ENCODE peak calls at places on chromosome 22, in seven cellular contexts. J is sigmoid colon, S is uterus, N is tibial artery, M is heart right ventricle, L is MG63, D is GM23248. X is an unnamed sample.

GRCh38 chr22:23075525-23076216 is 5.4 kb downstream of the GNAZ start:
- DNase-seq in M (no peak), J (no peak), S (no peak), L (no peak), D (no peak), N (no peak), X (no peak)

GRCh38 chr22:25399649-25400151 is 164.8 kb upstream of the GRK3 start:
- DNase-seq in D (no peak), M (no peak), J (peak), N (no peak), S (no peak), L (no peak), X (no peak)

GRCh38 chr22:11307996-11308395 is 4220.0 kb upstream of the OR11H1 start:
- DNase-seq in N (no peak), D (no peak), J (no peak), S (no peak), M (no peak), L (no peak), X (no peak)

GRCh38 chr22:24060375-24060788 is 49.3 kb downstream of the CABIN1 start:
- DNase-seq in M (peak), D (peak), S (no peak), L (peak), N (no peak), J (no peak), X (no peak)

GRCh38 chr22:36277482-36278291 is 24.8 kb downstream of the APOL1 start:
- DNase-seq in S (peak), L (peak), D (peak), M (peak), N (peak), J (peak), X (peak)

GRCh38 chr22:30337461-30337778 is 10.7 kb upstream of the TBC1D10A start:
- DNase-seq in D (no peak), S (no peak), L (no peak), J (no peak), N (no peak), M (no peak), X (no peak)

GRCh38 chr22:37692627-37693285 is 4.1 kb upstream of the TRIOBP start:
- DNase-seq in J (no peak), L (no peak), D (no peak), M (no peak), N (no peak), S (no peak), X (no peak)

GRCh38 chr22:37484115-37485005 is 1.8 kb downstream of the MFNG start:
- DNase-seq in J (peak), M (peak), N (peak), D (no peak), S (peak), L (no peak), X (peak)

GRCh38 chr22:21832291-21833290 is 34.9 kb downstream of the MAPK1 start:
- DNase-seq in S (no peak), J (no peak), M (no peak), N (no peak), D (peak), L (no peak), X (no peak)

GRCh38 chr22:27213766-27214581 is 556.6 kb downstream of the MIAT start:
- DNase-seq in N (peak), L (no peak), D (peak), S (peak), M (peak), J (peak), X (no peak)

GRCh38 chr22:31083923-31084810 is 3.0 kb downstream of the SMTN start:
- DNase-seq in J (no peak), S (no peak), D (peak), N (no peak), L (no peak), M (no peak), X (no peak)

GRCh38 chr22:44364750-44365118 is 52.0 kb upstream of the SHISAL1 start:
- DNase-seq in S (no peak), L (no peak), M (no peak), J (peak), D (no peak), N (no peak), X (no peak)

GRCh38 chr22:35783943-35784614 is 66.4 kb downstream of the APOL5 start:
- DNase-seq in M (no peak), J (no peak), N (no peak), S (no peak), D (peak), L (no peak), X (no peak)

GRCh38 chr22:24758164-24758799 is 16.2 kb downstream of the PIWIL3 start:
- DNase-seq in S (peak), L (no peak), N (no peak), M (peak), J (peak), D (peak), X (peak)

GRCh38 chr22:29269230-29269604 is 1.1 kb downstream of the EWSR1 start:
- DNase-seq in N (peak), M (no peak), J (no peak), L (no peak), D (peak), S (no peak), X (no peak)

GRCh38 chr22:23078462-23078787 is 8.1 kb downstream of the GNAZ start:
- DNase-seq in M (no peak), S (no peak), N (no peak), D (no peak), L (no peak), J (no peak), X (no peak)

GRCh38 chr22:26170795-26171194 is 1.5 kb downstream of the SEZ6L start:
- DNase-seq in J (no peak), N (no peak), D (peak), M (peak), L (no peak), S (no peak), X (no peak)

GRCh38 chr22:34943830-34944229 is 122.1 kb upstream of the ISX start:
- DNase-seq in N (no peak), S (no peak), L (no peak), D (no peak), J (no peak), M (no peak), X (no peak)

GRCh38 chr22:17218341-17218740 is 894 bp downstream of the ADA2 start:
- DNase-seq in D (no peak), L (no peak), N (no peak), S (no peak), J (no peak), M (no peak), X (no peak)

GRCh38 chr22:21966643-21967516 is 14.2 kb upstream of the PPM1F start:
- DNase-seq in M (no peak), S (no peak), N (no peak), J (no peak), D (no peak), L (no peak), X (no peak)

GRCh38 chr22:31291403-31291715 is 929 bp downstream of the PIK3IP1 start:
- DNase-seq in M (no peak), N (no peak), J (no peak), D (no peak), S (no peak), L (no peak), X (no peak)

GRCh38 chr22:36913431-36914382 is at the start of gene CSF2RB:
- DNase-seq in M (peak), S (no peak), L (no peak), J (peak), D (no peak), N (peak), X (no peak)

GRCh38 chr22:24706732-24707476 is 67.6 kb downstream of the PIWIL3 start:
- DNase-seq in M (no peak), L (no peak), S (no peak), N (no peak), J (no peak), D (no peak), X (no peak)

GRCh38 chr22:22386602-22387385 is 121.7 kb downstream of the ZNF280B start:
- DNase-seq in M (no peak), S (no peak), J (no peak), L (no peak), D (no peak), N (no peak), X (no peak)

GRCh38 chr22:44702479-44703219 is 645 bp downstream of the PRR5 start:
- DNase-seq in N (no peak), S (peak), J (no peak), M (no peak), D (peak), L (peak), X (no peak)

GRCh38 chr22:44337658-44338004 is 24.9 kb upstream of the SHISAL1 start:
- DNase-seq in N (no peak), S (peak), D (peak), M (peak), J (peak), L (peak), X (no peak)

GRCh38 chr22:28514314-28514713 is 165.3 kb downstream of the TTC28 start:
- DNase-seq in L (no peak), S (no peak), N (no peak), M (no peak), J (no peak), D (peak), X (no peak)

GRCh38 chr22:41239443-41240128 is 1.1 kb downstream of the CHADL start:
- DNase-seq in N (no peak), L (no peak), J (no peak), D (peak), M (no peak), S (no peak), X (no peak)

GRCh38 chr22:38317237-38317994 is at the start of gene CSNK1E:
- DNase-seq in D (peak), M (peak), L (peak), N (peak), S (peak), J (peak), X (no peak)

GRCh38 chr22:26484360-26484706 is 656 bp downstream of the SRRD start:
- DNase-seq in M (no peak), S (no peak), N (peak), D (peak), L (no peak), J (no peak), X (no peak)

GRCh38 chr22:34696557-34696956 is 369.4 kb upstream of the ISX start:
- DNase-seq in J (no peak), D (peak), N (no peak), L (no peak), M (no peak), S (no peak), X (peak)

GRCh38 chr22:36201630-36202312 is at the start of gene APOL4:
- DNase-seq in N (peak), L (no peak), S (peak), D (peak), M (peak), J (peak), X (no peak)

GRCh38 chr22:36850016-36850415 is 10.8 kb upstream of the NCF4 start:
- DNase-seq in N (no peak), L (no peak), M (no peak), D (no peak), J (no peak), S (no peak), X (no peak)

GRCh38 chr22:23270212-23270733 is 90.0 kb downstream of the BCR start:
- DNase-seq in S (no peak), M (no peak), L (no peak), J (no peak), D (no peak), N (no peak), X (no peak)

GRCh38 chr22:41575533-41575932 is 14.1 kb downstream of the PMM1 start:
- DNase-seq in L (no peak), M (no peak), J (no peak), S (no peak), D (no peak), N (no peak), X (no peak)

GRCh38 chr22:36585841-36586240 is 56.9 kb upstream of the EIF3D start:
- DNase-seq in M (no peak), L (no peak), N (no peak), S (no peak), D (peak), J (no peak), X (no peak)

GRCh38 chr22:34808618-34809017 is 257.3 kb upstream of the ISX start:
- DNase-seq in M (no peak), D (no peak), S (no peak), J (no peak), N (no peak), L (no peak), X (no peak)

GRCh38 chr22:39471421-39472141 is 14.8 kb downstream of the MGAT3 start:
- DNase-seq in L (no peak), S (no peak), J (no peak), D (peak), M (peak), N (no peak), X (no peak)
- H3K4me3 ChIP-seq in L (no peak), S (no peak), J (no peak), D (no peak), M (no peak), N (no peak), X (no peak)

DNA sequence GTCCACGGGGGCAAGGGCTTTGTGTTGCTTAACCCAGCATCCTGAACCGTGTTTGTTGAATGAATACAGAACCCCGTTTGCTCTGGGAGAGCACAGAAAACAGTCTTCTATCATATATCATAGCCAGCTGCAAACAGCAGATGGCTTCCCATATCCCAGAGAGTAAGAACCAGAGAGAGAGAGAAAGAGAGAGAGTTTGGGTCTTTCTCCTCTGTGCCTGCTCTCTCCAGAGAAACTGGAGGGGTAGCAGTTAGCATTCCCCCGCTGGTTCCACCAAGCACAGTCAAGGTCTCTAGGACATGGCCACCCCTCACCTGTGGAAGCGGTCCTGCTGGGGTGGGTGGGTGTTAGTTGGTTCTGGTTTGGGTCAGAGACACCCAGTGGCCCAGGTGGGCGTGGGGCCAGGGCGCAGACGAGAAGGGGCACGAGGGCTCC is 487 bp upstream of the TIMP3 start:
- DNase-seq in D (peak), J (no peak), N (no peak), S (no peak), L (no peak), M (no peak), X (no peak)
- H3K4me3 ChIP-seq in D (peak), J (peak), N (peak), S (peak), L (peak), M (peak), X (no peak)

GRCh38 chr22:50242406-50242949 is 2.3 kb downstream of the TUBGCP6 start:
- DNase-seq in M (no peak), L (no peak), D (peak), S (no peak), N (no peak), J (no peak), X (no peak)
- H3K4me3 ChIP-seq in M (peak), L (peak), D (peak), S (peak), N (peak), J (peak), X (no peak)

DNA sequence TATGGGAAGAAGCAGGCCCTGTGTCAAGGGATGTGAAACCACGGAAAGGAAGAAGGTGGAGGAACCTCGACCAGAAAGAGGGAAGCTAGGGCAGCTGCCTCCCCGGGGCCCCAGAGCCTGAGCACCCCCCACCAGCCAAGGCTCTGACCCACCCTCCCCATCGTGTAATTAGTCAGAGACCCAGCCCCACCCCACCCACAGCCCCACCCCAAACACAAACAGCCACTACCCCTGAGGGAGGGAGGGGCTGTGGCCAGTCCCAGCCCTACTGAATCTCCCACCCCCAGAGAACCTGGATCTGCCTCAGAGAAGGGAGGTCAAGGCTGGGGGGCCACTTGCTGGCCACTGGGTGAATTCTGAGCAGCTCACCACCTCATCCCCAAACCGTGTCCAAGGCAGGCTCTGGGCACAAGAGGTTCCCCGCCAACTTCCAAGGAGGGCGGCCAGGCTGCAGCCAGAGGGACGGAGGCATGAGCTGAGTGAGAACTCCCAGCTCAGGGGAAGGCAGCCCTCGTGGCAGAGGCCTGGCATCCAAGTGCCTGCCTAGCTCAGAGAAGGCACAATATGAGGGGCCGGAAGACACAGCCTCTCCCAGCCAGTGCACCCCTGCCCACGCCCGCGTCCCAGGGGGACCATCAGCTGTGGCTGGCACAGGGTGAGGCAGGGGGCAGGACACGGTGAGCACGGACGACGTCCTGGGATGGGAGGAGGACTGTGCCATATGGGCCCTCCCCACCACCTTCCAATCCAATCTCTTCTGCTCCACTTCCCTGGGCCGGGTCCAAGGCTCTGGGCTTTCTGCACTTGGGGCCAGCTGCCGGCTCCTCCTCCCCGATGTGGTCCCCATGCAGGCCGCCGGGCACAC is 2.7 kb downstream of the PLXNB2 start:
- DNase-seq in S (peak), D (peak), J (peak), M (peak), L (peak), N (peak), X (no peak)
- H3K4me3 ChIP-seq in S (peak), D (peak), J (peak), M (no peak), L (peak), N (peak), X (no peak)

GRCh38 chr22:19761500-19762314 is 1.1 kb downstream of the TBX1 start:
- DNase-seq in D (peak), M (no peak), J (no peak), L (peak), N (no peak), S (no peak), X (no peak)

GRCh38 chr22:19761022-19761499 is 483 bp downstream of the TBX1 start:
- DNase-seq in L (no peak), N (no peak), J (no peak), D (peak), M (no peak), S (no peak), X (no peak)

GRCh38 chr22:19763141-19764049 is 2.8 kb downstream of the TBX1 start:
- DNase-seq in M (no peak), J (no peak), N (no peak), L (no peak), D (no peak), S (no peak), X (no peak)

GRCh38 chr22:19764050-19764593 is 3.5 kb downstream of the TBX1 start:
- DNase-seq in S (no peak), L (no peak), D (no peak), N (no peak), M (no peak), J (no peak), X (no peak)

GRCh38 chr22:19762315-19763140 is 1.9 kb downstream of the TBX1 start:
- DNase-seq in N (no peak), L (no peak), M (no peak), D (peak), S (no peak), J (no peak), X (no peak)
- H3K4me3 ChIP-seq in N (no peak), L (peak), M (no peak), D (peak), S (no peak), J (no peak), X (no peak)

GRCh38 chr22:50282361-50283144 is 12.4 kb upstream of the MAPK11 start:
- DNase-seq in D (peak), S (no peak), N (no peak), L (peak), J (no peak), M (no peak), X (no peak)
- H3K4me3 ChIP-seq in D (no peak), S (no peak), N (no peak), L (no peak), J (no peak), M (no peak), X (no peak)

GRCh38 chr22:46577361-46578249 is 40.2 kb upstream of the CELSR1 start:
- DNase-seq in N (peak), L (no peak), D (peak), J (peak), S (no peak), M (no peak), X (no peak)

GRCh38 chr22:46580940-46581579 is 39.1 kb upstream of the GRAMD4 start:
- DNase-seq in D (no peak), J (peak), S (no peak), M (no peak), N (no peak), L (no peak), X (no peak)

GRCh38 chr22:46578251-46578823 is 40.9 kb upstream of the CELSR1 start:
- DNase-seq in S (no peak), D (peak), J (peak), M (no peak), N (no peak), L (no peak), X (no peak)

GRCh38 chr22:46579751-46580449 is 40.3 kb upstream of the GRAMD4 start:
- DNase-seq in S (no peak), M (no peak), J (peak), L (no peak), N (no peak), D (no peak), X (no peak)

GRCh38 chr22:46578824-46579561 is 41.2 kb upstream of the GRAMD4 start:
- DNase-seq in M (peak), J (peak), N (peak), S (no peak), L (no peak), D (peak), X (no peak)
- H3K4me3 ChIP-seq in M (no peak), J (peak), N (no peak), S (no peak), L (no peak), D (no peak), X (peak)

GRCh38 chr22:48532986-48533385 is 1294.7 kb downstream of the BRD1 start:
- DNase-seq in D (no peak), M (no peak), N (no peak), J (no peak), S (no peak), L (no peak), X (no peak)
- H3K4me3 ChIP-seq in D (no peak), M (no peak), N (no peak), J (no peak), S (no peak), L (no peak), X (no peak)

DNA sequence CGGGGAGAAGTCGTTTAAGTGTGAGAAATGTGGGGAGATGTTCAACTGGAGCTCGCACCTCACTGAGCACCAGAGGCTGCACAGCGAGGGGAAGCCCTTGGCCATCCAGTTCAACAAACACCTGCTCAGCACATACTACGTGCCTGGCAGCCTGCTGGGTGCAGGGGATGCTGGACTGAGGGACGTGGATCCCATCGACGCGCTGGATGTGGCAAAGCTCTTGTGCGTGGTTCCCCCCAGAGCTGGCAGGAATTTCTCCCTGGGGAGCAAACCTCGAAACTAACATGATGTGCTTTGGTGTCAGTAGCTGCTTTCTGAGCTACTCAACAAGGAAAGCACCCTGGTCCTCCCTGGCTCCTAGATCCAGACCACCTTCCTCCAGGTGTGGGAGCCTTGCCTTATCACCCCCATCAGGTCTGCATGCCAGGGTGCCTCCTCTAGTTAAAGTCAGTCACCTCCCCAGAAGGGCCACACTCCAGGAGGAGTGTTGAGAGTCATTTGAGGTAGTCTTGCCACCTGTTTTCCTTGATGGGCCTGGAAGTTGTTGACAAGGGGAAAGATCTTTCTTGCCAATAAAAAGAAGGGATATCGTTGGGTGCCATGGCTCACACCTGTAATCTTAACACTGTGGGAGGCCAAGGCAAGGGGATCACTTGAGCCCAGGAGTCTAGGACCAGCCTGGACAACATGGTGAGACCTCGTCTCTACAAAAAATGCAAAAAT is 12.9 kb downstream of the ZNF74 start:
- DNase-seq in D (no peak), S (no peak), J (no peak), M (no peak), N (peak), L (no peak), X (no peak)
- H3K4me3 ChIP-seq in D (no peak), S (no peak), J (no peak), M (no peak), N (no peak), L (no peak), X (no peak)